ENCODE peak calls at places on chromosomes 7 and 10, in five cellular contexts. Q is HCT116; Z is stomach; X is CD4-positive, CD25-positive, alpha-beta regulatory T cell; Y is BE2C. G is an unnamed sample.

GRCh38 chr7:117124585-117125220 is 171.4 kb downstream of the ST7 start:
- DNase-seq in Q (peak; percentile 90), Z (peak; percentile 89), X (no peak), Y (peak; percentile 76), G (peak; percentile 52)

GRCh38 chr7:91995391-91995790 is 54.7 kb downstream of the AKAP9 start:
- DNase-seq in Q (no peak), Z (no peak), X (no peak), Y (no peak), G (no peak)

GRCh38 chr7:120064565-120064964 is 208.4 kb upstream of the KCND2 start:
- DNase-seq in Q (no peak), Z (no peak), X (no peak), Y (no peak), G (no peak)

GRCh38 chr7:31096198-31096881 is 44.2 kb downstream of the ADCYAP1R1 start:
- DNase-seq in Q (no peak), Z (peak; percentile 18), X (no peak), Y (no peak), G (no peak)

GRCh38 chr7:155739538-155740140 is 72.6 kb downstream of the SHH start:
- DNase-seq in Q (no peak), Z (no peak), X (no peak), Y (no peak), G (no peak)

GRCh38 chr10:93542358-93542791 is 24.1 kb upstream of the FFAR4 start:
- DNase-seq in Q (no peak), Z (peak; percentile 45), X (no peak), Y (peak; percentile 68), G (no peak)

GRCh38 chr7:87627634-87627994 is 584 bp upstream of the RUNDC3B start:
- DNase-seq in Q (no peak), Z (no peak), X (peak; percentile 1), Y (peak; percentile 47), G (no peak)

GRCh38 chr10:113369185-113369785 is 183.6 kb upstream of the HABP2 start:
- DNase-seq in Q (no peak), Z (no peak), X (no peak), Y (peak; percentile 55), G (no peak)

GRCh38 chr7:123208793-123209192 is 9.0 kb upstream of the SLC13A1 start:
- DNase-seq in Q (peak; percentile 6), Z (no peak), X (no peak), Y (peak; percentile 36), G (no peak)

DNA sequence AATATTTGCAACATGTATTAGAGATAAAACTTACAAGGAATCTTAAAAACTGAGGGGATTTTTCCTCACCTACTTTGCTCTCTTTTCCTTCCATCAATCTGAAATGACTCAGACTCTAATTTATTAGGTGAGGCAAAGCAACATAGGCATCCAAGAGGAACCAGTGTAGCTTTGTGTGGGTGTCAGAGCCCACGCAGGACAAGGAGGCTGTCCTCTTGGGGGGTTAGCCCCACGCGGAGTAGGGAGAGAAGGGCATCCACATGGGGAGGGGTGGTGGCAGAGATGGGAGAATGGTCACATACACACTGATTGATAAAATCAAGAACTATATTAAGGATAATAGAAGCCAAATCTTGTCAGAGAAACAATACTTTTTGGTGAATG is 33.8 kb upstream of the ARMS2 start:
- DNase-seq in Q (no peak), Z (no peak), X (no peak), Y (no peak), G (no peak)
- H3K4me1 ChIP-seq in Q (no peaks in the 10 kb centered on the region), Z (no peaks in the 10 kb centered on the region), X (peaks cover 97% of the 10 kb centered on the region), Y (no peaks in the 10 kb centered on the region), G (peaks cover 2% of the 10 kb centered on the region)

DNA sequence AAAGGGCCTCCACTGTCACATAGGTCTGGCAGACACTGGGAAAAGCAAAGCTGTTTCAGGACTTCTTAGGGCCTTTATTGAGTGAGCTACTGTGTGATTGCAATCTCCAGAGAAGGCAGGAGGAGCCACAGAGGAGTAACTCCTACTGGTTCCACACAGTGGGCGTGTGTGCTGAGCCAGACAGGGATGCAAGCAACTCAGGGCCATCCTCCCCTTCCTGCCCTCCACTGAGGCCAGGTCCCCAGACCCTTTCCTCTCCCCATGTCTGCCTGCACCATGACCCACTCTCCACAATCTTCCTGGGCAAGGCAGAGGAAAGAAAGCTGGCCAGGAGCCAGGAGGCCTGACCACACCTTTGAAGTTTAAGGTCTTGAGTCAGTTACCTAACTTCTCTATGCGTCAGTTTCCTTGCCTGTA is 262.0 kb upstream of the ZMIZ1 start:
- DNase-seq in Q (no peak), Z (no peak), X (no peak), Y (peak; percentile 35), G (no peak)
- H3K4me1 ChIP-seq in Q (peaks cover 4% of the 10 kb centered on the region), Z (peaks cover 6% of the 10 kb centered on the region), X (no peaks in the 10 kb centered on the region), Y (peaks cover 39% of the 10 kb centered on the region), G (peaks cover 4% of the 10 kb centered on the region)

GRCh38 chr10:59648711-59649201 is 60.9 kb downstream of the SLC16A9 start:
- DNase-seq in Q (no peak), Z (no peak), X (no peak), Y (no peak), G (no peak)

GRCh38 chr10:59649606-59650346 is 59.9 kb downstream of the SLC16A9 start:
- DNase-seq in Q (no peak), Z (no peak), X (no peak), Y (no peak), G (peak; percentile 7)

GRCh38 chr10:59644841-59645240 is 64.8 kb downstream of the SLC16A9 start:
- DNase-seq in Q (no peak), Z (no peak), X (no peak), Y (no peak), G (no peak)
- H3K4me1 ChIP-seq in Q (no peaks in the 10 kb centered on the region), Z (no peaks in the 10 kb centered on the region), X (no peaks in the 10 kb centered on the region), Y (no peaks in the 10 kb centered on the region), G (peaks cover 13% of the 10 kb centered on the region)

DNA sequence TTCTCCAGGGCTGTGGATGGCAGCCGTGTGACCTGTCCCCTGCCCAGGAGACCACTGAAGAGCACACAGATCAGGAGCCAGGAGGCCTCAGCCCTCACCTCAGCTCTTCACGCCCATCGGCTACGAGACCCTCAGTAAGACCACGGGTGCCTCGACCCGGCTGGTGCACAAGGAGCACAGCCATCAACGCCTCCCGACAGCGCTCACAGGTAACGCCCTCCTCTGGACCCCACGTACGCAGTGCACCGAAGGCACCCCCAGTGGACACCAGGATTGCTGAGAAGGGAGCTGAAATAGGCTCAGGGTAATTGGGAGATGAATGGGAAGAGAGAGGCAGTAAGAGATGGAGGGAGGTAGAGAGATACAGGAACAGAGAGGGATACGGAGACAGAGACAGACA is 291.3 kb downstream of the WDR37 start:
- DNase-seq in Q (no peak), Z (no peak), X (no peak), Y (no peak), G (no peak)
- H3K4me1 ChIP-seq in Q (no peaks in the 10 kb centered on the region), Z (no peaks in the 10 kb centered on the region), X (no peaks in the 10 kb centered on the region), Y (no peaks in the 10 kb centered on the region), G (no peaks in the 10 kb centered on the region)

DNA sequence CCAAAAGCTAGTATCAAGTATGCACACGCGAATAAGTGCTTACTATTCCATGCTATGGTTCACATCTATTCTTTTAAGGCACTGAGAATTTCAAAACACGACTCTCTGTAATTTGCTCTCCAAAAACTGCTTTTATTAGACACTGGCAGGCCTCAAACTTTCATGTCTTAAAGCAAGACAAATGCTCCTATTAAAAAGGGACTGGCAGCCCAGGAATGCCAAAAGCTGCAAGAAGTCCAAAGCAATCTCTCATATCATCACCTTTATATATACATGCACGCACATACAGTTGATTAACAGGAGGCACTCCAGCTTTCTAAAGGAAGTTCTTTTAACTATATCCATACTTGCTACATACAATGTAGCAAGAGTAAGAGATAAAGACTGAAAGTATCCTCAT is 34.8 kb downstream of the UBE2H start:
- DNase-seq in Q (no peak), Z (no peak), X (no peak), Y (no peak), G (no peak)
- H3K4me1 ChIP-seq in Q (peaks cover 32% of the 10 kb centered on the region), Z (peaks cover 29% of the 10 kb centered on the region), X (peaks cover 19% of the 10 kb centered on the region), Y (peaks cover 10% of the 10 kb centered on the region), G (peaks cover 79% of the 10 kb centered on the region)

GRCh38 chr10:44990965-44991364 is 9.8 kb upstream of the ZNF22 start:
- DNase-seq in Q (no peak), Z (no peak), X (no peak), Y (no peak), G (no peak)
- H3K4me1 ChIP-seq in Q (no peaks in the 10 kb centered on the region), Z (peaks cover 18% of the 10 kb centered on the region), X (no peaks in the 10 kb centered on the region), Y (no peaks in the 10 kb centered on the region), G (peaks cover 44% of the 10 kb centered on the region)

DNA sequence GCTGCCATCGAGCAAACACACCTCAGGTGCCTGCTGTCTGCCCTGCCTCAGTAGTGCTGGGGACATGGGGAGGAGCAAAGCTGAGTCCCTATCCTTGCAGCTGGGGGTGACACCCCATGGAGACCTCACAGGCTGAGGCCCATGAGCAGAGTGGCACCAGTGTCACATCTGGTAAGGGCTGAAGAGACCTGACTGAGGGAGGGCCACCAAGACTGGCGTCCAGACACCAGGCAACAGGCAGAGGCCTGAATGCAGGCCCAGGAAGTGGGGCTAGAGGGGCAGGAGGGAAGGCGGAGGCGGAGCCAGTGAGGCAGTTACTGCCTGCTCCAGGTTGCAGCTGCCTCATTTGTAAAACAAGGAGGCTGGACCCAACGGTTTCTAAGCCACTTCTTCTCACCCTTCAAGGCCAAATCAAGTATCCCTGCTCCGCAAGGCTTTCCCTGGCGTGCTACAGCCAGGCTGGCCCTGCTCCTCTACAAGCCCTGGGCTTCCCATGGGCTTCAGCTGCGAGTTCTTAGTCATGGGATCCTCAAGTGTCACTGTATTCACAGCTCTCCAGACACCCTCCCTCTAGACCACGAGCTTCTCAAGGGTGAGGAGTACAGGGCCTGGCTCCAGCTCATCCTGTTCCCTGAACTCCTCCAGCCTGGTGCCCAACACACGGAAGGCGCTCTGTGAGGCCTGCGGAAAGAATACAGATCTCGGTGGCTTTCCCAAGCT is 39.0 kb downstream of the FAM53B start:
- DNase-seq in Q (no peak), Z (no peak), X (no peak), Y (no peak), G (peak; percentile 85)
- H3K4me1 ChIP-seq in Q (peaks cover 21% of the 10 kb centered on the region), Z (peaks cover 79% of the 10 kb centered on the region), X (peaks cover 100% of the 10 kb centered on the region), Y (peaks cover 14% of the 10 kb centered on the region), G (peaks cover 100% of the 10 kb centered on the region)

GRCh38 chr10:69479737-69480412 is 28.6 kb downstream of the TSPAN15 start:
- DNase-seq in Q (no peak), Z (no peak), X (no peak), Y (peak; percentile 42), G (no peak)

GRCh38 chr10:69483988-69484387 is 32.7 kb downstream of the TSPAN15 start:
- DNase-seq in Q (no peak), Z (no peak), X (no peak), Y (no peak), G (no peak)

GRCh38 chr10:69479241-69479730 is 28.0 kb downstream of the TSPAN15 start:
- DNase-seq in Q (no peak), Z (no peak), X (no peak), Y (peak; percentile 37), G (peak; percentile 43)

GRCh38 chr10:69482125-69482524 is 30.9 kb downstream of the TSPAN15 start:
- DNase-seq in Q (no peak), Z (no peak), X (no peak), Y (no peak), G (no peak)

DNA sequence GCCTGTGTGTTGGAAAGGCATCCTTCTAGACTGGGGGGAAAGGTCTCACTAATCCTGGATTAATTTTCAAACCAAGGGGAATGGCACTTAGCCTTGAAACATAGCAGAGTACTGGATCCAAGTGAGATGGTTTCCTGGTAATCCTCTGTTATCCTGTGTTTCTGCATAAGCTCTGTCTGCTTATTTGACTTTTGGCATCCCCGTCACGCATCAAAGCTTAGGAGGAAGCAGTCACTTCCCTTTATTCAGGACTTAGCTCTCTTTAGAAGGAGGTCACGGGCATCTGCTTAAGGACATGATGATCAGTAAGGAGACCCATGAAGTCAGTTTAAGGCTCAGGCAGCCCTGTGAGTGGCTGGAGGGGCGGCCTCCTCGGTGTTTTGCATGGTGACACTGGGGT is 30.0 kb downstream of the TSPAN15 start:
- DNase-seq in Q (no peak), Z (no peak), X (no peak), Y (no peak), G (no peak)
- H3K4me1 ChIP-seq in Q (no peaks in the 10 kb centered on the region), Z (peaks cover 39% of the 10 kb centered on the region), X (no peaks in the 10 kb centered on the region), Y (peaks cover 28% of the 10 kb centered on the region), G (peaks cover 72% of the 10 kb centered on the region)